ENCODE peak calls at places on chromosomes 5 and 9, in nine cellular contexts. M, G, Z, C, S, P, L, X and D are unnamed samples.

GRCh38 chr5:161230222-161230621 is 316.3 kb downstream of the GABRB2 start:
- DNase-seq in X (no peak), M (no peak), L (no peak), S (no peak), G (no peak), C (peak; percentile 43), Z (peak; percentile 28), P (no peak), D (no peak)

GRCh38 chr9:90909747-90910283 is 108.2 kb downstream of the SYK start:
- DNase-seq in S (no peak), L (no peak), Z (no peak), G (no peak), M (no peak), X (no peak), P (no peak), C (no peak), D (no peak)

GRCh38 chr5:102867999-102868662 is 113.0 kb downstream of the PAM start:
- DNase-seq in C (no peak), G (no peak), X (no peak), M (no peak), L (no peak), Z (no peak), S (no peak), P (no peak), D (no peak)

GRCh38 chr5:112604741-112605390 is 132.8 kb upstream of the APC start:
- DNase-seq in Z (peak; percentile 60), S (no peak), L (no peak), G (no peak), C (no peak), M (no peak), X (peak; percentile 13), P (peak; percentile 29), D (no peak)

GRCh38 chr5:75568202-75568601 is 43.1 kb upstream of the ANKDD1B start:
- DNase-seq in M (no peak), P (no peak), Z (no peak), C (no peak), S (no peak), X (no peak), L (no peak), G (no peak), D (no peak)

GRCh38 chr9:3125602-3126392 is 281.9 kb upstream of the PUM3 start:
- DNase-seq in G (no peak), C (no peak), L (no peak), S (no peak), X (no peak), P (no peak), M (no peak), Z (no peak), D (no peak)

GRCh38 chr9:18438300-18438925 is 35.5 kb upstream of the ADAMTSL1 start:
- DNase-seq in Z (peak; percentile 81), X (no peak), G (peak; percentile 51), P (no peak), M (no peak), S (no peak), L (peak; percentile 77), C (no peak), D (no peak)

GRCh38 chr5:135705230-135705631 is 126.4 kb upstream of the CXCL14 start:
- DNase-seq in Z (no peak), P (no peak), M (no peak), L (no peak), G (no peak), C (no peak), X (no peak), S (no peak), D (no peak)

GRCh38 chr9:127693143-127693542 is 13.6 kb upstream of the CFAP157 start:
- DNase-seq in M (no peak), S (no peak), X (no peak), L (no peak), P (no peak), Z (no peak), G (no peak), C (no peak), D (no peak)

GRCh38 chr9:31347082-31347617 is 1037.3 kb upstream of the ACO1 start:
- DNase-seq in L (no peak), M (no peak), S (no peak), X (peak; percentile 51), P (no peak), Z (peak; percentile 3), G (no peak), C (no peak), D (no peak)

DNA sequence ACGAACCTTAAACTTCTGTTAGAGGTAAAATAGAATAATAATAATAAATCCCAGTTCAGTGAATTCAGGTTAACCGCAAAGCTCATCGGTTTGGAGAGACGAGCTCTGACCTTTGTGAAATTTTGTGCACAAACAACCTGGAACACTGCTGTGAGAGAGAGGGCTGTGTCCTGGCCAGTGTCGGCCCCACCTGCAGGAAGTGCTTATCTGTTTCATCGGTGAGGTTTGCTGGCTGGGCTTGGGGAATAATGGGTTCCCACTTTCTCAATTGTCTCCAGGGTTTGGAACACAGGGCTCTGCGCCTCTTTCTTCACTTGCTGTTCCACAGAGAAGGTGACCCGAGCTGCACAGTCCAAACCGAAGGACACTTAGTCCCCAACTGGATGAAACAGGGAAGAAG is 19.3 kb upstream of the CLPTM1L start:
- DNase-seq in X (no peak), S (peak; percentile 42), P (no peak), G (no peak), C (no peak), M (no peak), Z (no peak), L (no peak), D (no peak)
- TF ChIP-seq POLR2AphosphoS5 in X (no peak), S (no peak), P (no peak), G (no peak), C (no peak), M (no peak), Z (no peak), L (no peak), D (no peak)

DNA sequence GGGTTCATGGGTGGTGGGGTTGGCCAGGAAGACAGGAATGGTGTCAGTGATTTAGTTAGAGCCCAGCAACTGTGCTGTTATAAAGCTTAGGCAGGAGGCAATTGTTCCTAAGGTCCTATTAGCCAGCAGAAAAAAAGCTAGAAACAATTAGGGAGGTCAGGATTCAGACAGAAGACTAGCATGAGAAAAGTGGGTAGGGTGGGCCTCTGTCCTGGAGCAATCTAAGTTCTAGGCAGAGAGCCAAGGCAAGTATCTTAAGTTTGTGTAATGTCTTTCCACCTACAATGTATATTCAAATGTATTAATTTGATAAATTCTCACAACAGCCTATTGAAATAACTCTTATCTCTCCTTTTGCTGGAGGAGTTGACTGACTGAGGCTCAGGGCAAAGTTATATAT is 6.1 kb upstream of the ZFAND5 start:
- DNase-seq in Z (no peak), L (no peak), P (no peak), M (no peak), C (no peak), G (no peak), X (no peak), S (no peak), D (no peak)
- H3K27ac ChIP-seq in Z (no peak overlapping the region), L (no peak overlapping the region), P (no peak overlapping the region), M (no peak overlapping the region), C (no peak overlapping the region), G (no peak overlapping the region), X (no peak overlapping the region), S (no peak overlapping the region), D (no peak overlapping the region)

GRCh38 chr5:172417983-172418630 is 36.2 kb downstream of the SH3PXD2B start:
- DNase-seq in L (peak; percentile 99), P (no peak), Z (no peak), C (peak; percentile 82), S (peak; percentile 12), G (peak; percentile 82), M (no peak), X (no peak), D (no peak)

GRCh38 chr5:172418847-172419810 is 35.2 kb downstream of the SH3PXD2B start:
- DNase-seq in L (peak; percentile 89), P (no peak), G (no peak), C (no peak), M (no peak), S (no peak), Z (no peak), X (no peak), D (no peak)

GRCh38 chr5:172415615-172416275 is 38.6 kb downstream of the SH3PXD2B start:
- DNase-seq in Z (no peak), L (no peak), P (no peak), C (no peak), M (no peak), S (no peak), G (no peak), X (no peak), D (peak; percentile 86)

GRCh38 chr5:172414618-172415599 is 39.4 kb downstream of the SH3PXD2B start:
- DNase-seq in G (no peak), S (no peak), C (peak; percentile 47), P (no peak), L (peak; percentile 96), X (no peak), Z (no peak), M (no peak), D (peak; percentile 89)

DNA sequence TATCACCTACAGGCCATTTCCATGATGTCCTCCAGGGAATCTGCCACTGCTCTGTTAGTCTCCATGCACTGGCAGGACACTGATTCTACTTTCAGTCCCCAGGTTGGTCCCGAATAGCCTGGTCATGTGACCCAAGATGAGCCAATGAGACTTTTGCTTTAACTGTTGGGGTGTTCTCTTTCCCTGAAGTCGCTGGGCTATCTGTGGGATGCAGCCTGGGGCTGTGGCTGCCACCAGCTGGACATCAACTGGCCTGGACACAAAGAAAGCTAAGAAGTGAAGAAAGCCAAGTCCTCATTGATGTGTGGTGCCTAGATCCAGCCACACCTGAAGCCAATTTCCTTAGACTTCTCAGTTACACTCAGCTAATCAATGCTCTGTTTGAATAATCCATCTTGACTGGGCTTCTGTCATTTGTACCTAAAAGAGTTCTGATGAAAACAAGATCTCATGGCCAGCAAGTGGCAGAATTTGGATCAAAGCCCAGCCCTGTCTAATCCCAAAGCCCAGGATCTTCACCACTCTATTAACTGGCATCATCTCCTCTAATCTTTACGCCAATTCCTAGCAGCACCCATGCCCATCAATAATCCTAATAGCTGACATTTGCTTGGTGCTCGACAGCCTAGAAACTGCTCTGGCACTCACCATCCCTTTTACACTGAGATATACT is 37.1 kb downstream of the SH3PXD2B start:
- DNase-seq in L (peak; percentile 75), Z (no peak), G (no peak), P (no peak), M (peak; percentile 37), S (no peak), X (no peak), C (no peak), D (no peak)
- H3K4me1 ChIP-seq in L (peaks cover 88% of the 10 kb centered on the region), Z (no peaks in the 10 kb centered on the region), G (peaks cover 36% of the 10 kb centered on the region), P (no peaks in the 10 kb centered on the region), M (no peaks in the 10 kb centered on the region), S (peaks cover 71% of the 10 kb centered on the region), X (peaks cover 7% of the 10 kb centered on the region), C (peaks cover 55% of the 10 kb centered on the region), D (peaks cover 87% of the 10 kb centered on the region)

DNA sequence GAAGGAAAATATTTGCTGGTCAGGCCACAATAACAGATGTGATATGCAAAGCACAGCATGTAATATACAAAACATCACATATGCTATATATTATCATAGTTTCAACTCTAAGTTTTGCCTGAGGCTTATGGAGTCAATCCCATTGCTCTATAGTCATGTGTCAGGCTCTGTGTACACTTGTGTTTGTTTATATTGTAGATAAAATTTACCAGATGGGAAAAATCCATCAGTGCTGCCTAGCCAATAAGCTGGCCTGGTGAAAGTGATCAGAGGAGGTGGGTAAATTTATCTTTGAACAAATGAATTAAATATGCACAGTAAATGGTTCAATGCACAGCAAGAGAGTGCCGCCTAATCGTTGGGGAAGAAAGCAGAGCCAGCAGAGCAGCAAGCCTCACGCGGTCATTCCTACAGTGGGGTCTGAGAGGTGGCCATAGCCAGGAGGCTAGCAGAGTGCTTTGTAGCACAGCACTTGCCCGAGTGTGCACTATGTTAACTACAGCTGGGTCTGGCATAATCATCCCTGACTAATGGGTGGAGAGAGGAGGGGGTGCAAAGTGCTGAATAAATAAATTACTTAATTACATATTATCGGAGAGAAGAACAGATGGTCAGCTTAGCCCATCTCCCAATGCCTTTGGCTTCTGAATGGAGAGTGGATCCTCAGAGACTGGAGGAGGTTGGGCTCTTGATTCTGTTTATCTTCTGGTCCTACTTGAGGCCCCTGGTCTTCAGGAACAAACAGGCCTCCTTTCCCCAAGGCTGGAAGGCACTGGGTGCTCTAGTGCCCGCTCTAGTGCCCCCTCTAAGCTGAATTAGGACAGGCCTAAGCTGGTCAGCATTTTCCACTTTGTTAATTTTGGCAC is 153.5 kb downstream of the MAT2B start:
- DNase-seq in Z (no peak), S (no peak), X (no peak), P (no peak), M (no peak), C (no peak), G (no peak), L (no peak), D (no peak)
- TF ChIP-seq POLR2AphosphoS5 in Z (no peak), S (no peak), X (no peak), P (no peak), M (no peak), C (no peak), G (no peak), L (no peak), D (no peak)